ENCODE peak calls at places on chromosomes 7 and 10, in seven cellular contexts. One of them, this sample, is unnamed.

GRCh38 chr7:11155883-11156282 is 182.2 kb downstream of the PHF14 start:
- DNase-seq in anterior cingulate cortex: no peak
- DNase-seq in fibroblast of the conjunctiva: no peak
- DNase-seq in T-helper 2 cell: no peak
- DNase-seq in fibroblast of pulmonary artery: no peak
- DNase-seq in GM12891: no peak
- DNase-seq in ovary: no peak
- DNase-seq in this sample: no peak

GRCh38 chr7:137661634-137662033 is 185.1 kb downstream of the DGKI start:
- DNase-seq in fibroblast of the conjunctiva: no peak
- DNase-seq in fibroblast of pulmonary artery: no peak
- DNase-seq in GM12891: no peak
- DNase-seq in T-helper 2 cell: no peak
- DNase-seq in anterior cingulate cortex: no peak
- DNase-seq in ovary: no peak
- DNase-seq in this sample: no peak

GRCh38 chr10:112904000-112904399 is 46.0 kb upstream of the TCF7L2 start:
- DNase-seq in fibroblast of the conjunctiva: no peak
- DNase-seq in T-helper 2 cell: no peak
- DNase-seq in fibroblast of pulmonary artery: peak
- DNase-seq in anterior cingulate cortex: no peak
- DNase-seq in GM12891: no peak
- DNase-seq in ovary: no peak
- DNase-seq in this sample: peak

GRCh38 chr7:88465586-88465985 is 158.9 kb upstream of the STEAP4 start:
- DNase-seq in fibroblast of the conjunctiva: no peak
- DNase-seq in GM12891: no peak
- DNase-seq in T-helper 2 cell: no peak
- DNase-seq in anterior cingulate cortex: no peak
- DNase-seq in fibroblast of pulmonary artery: no peak
- DNase-seq in ovary: no peak
- DNase-seq in this sample: no peak

GRCh38 chr7:108630002-108630401 is 60.3 kb downstream of the DNAJB9 start:
- DNase-seq in anterior cingulate cortex: peak
- DNase-seq in fibroblast of the conjunctiva: no peak
- DNase-seq in fibroblast of pulmonary artery: peak
- DNase-seq in T-helper 2 cell: no peak
- DNase-seq in GM12891: no peak
- DNase-seq in ovary: peak
- DNase-seq in this sample: no peak

GRCh38 chr10:19801369-19801768 is 14.9 kb upstream of the PLXDC2 start:
- DNase-seq in ovary: no peak
- DNase-seq in anterior cingulate cortex: no peak
- DNase-seq in fibroblast of the conjunctiva: no peak
- DNase-seq in GM12891: no peak
- DNase-seq in T-helper 2 cell: no peak
- DNase-seq in fibroblast of pulmonary artery: no peak
- DNase-seq in this sample: no peak

GRCh38 chr7:2403718-2404648 is 572 bp downstream of the CHST12 start:
- DNase-seq in T-helper 2 cell: peak
- DNase-seq in fibroblast of the conjunctiva: no peak
- DNase-seq in anterior cingulate cortex: peak
- DNase-seq in fibroblast of pulmonary artery: peak
- DNase-seq in ovary: peak
- DNase-seq in GM12891: no peak
- DNase-seq in this sample: peak

GRCh38 chr10:115355162-115355760 is 262.1 kb downstream of the ATRNL1 start:
- DNase-seq in anterior cingulate cortex: no peak
- DNase-seq in fibroblast of the conjunctiva: peak
- DNase-seq in ovary: no peak
- DNase-seq in GM12891: peak
- DNase-seq in T-helper 2 cell: peak
- DNase-seq in fibroblast of pulmonary artery: peak
- DNase-seq in this sample: peak

GRCh38 chr10:94274142-94274787 is 88.5 kb downstream of the NOC3L start:
- DNase-seq in ovary: peak
- DNase-seq in anterior cingulate cortex: no peak
- DNase-seq in fibroblast of the conjunctiva: peak
- DNase-seq in GM12891: no peak
- DNase-seq in fibroblast of pulmonary artery: peak
- DNase-seq in T-helper 2 cell: no peak
- DNase-seq in this sample: no peak

GRCh38 chr10:1228463-1228975 is 172.3 kb downstream of the WDR37 start:
- DNase-seq in ovary: no peak
- DNase-seq in fibroblast of pulmonary artery: no peak
- DNase-seq in anterior cingulate cortex: no peak
- DNase-seq in GM12891: no peak
- DNase-seq in fibroblast of the conjunctiva: no peak
- DNase-seq in T-helper 2 cell: no peak
- DNase-seq in this sample: no peak

GRCh38 chr7:139328375-139328774 is 12.8 kb upstream of the FMC1 start:
- DNase-seq in fibroblast of pulmonary artery: peak
- DNase-seq in fibroblast of the conjunctiva: peak
- DNase-seq in ovary: no peak
- DNase-seq in T-helper 2 cell: no peak
- DNase-seq in GM12891: no peak
- DNase-seq in anterior cingulate cortex: no peak
- DNase-seq in this sample: peak

GRCh38 chr7:39130740-39131538 is 153.2 kb downstream of the POU6F2 start:
- DNase-seq in fibroblast of the conjunctiva: no peak
- DNase-seq in ovary: no peak
- DNase-seq in T-helper 2 cell: no peak
- DNase-seq in GM12891: no peak
- DNase-seq in fibroblast of pulmonary artery: no peak
- DNase-seq in anterior cingulate cortex: no peak
- DNase-seq in this sample: no peak

GRCh38 chr10:101162677-101163076 is 31.6 kb downstream of the TLX1 start:
- DNase-seq in ovary: no peak
- DNase-seq in GM12891: no peak
- DNase-seq in fibroblast of the conjunctiva: no peak
- DNase-seq in T-helper 2 cell: no peak
- DNase-seq in anterior cingulate cortex: no peak
- DNase-seq in fibroblast of pulmonary artery: no peak
- DNase-seq in this sample: no peak

GRCh38 chr7:144437370-144438191 is 34.1 kb upstream of the NOBOX start:
- DNase-seq in fibroblast of the conjunctiva: peak
- DNase-seq in fibroblast of pulmonary artery: peak
- DNase-seq in anterior cingulate cortex: no peak
- DNase-seq in T-helper 2 cell: peak
- DNase-seq in ovary: peak
- DNase-seq in GM12891: peak
- DNase-seq in this sample: peak

GRCh38 chr10:51405580-51406367 is 293.6 kb downstream of the CSTF2T start:
- DNase-seq in anterior cingulate cortex: no peak
- DNase-seq in T-helper 2 cell: no peak
- DNase-seq in fibroblast of pulmonary artery: peak
- DNase-seq in ovary: no peak
- DNase-seq in GM12891: no peak
- DNase-seq in fibroblast of the conjunctiva: no peak
- DNase-seq in this sample: peak

GRCh38 chr7:146926833-146927232 is 810.2 kb downstream of the CNTNAP2 start:
- DNase-seq in GM12891: no peak
- DNase-seq in fibroblast of the conjunctiva: no peak
- DNase-seq in T-helper 2 cell: no peak
- DNase-seq in fibroblast of pulmonary artery: no peak
- DNase-seq in anterior cingulate cortex: no peak
- DNase-seq in ovary: no peak
- DNase-seq in this sample: no peak

GRCh38 chr10:2212196-2212719 is 474.9 kb upstream of the ADARB2 start:
- DNase-seq in fibroblast of pulmonary artery: no peak
- DNase-seq in fibroblast of the conjunctiva: no peak
- DNase-seq in T-helper 2 cell: no peak
- DNase-seq in anterior cingulate cortex: no peak
- DNase-seq in GM12891: no peak
- DNase-seq in ovary: no peak
- DNase-seq in this sample: no peak

GRCh38 chr10:26372513-26373354 is 65.4 kb upstream of the APBB1IP start:
- DNase-seq in fibroblast of pulmonary artery: no peak
- DNase-seq in GM12891: no peak
- DNase-seq in anterior cingulate cortex: no peak
- DNase-seq in T-helper 2 cell: no peak
- DNase-seq in ovary: no peak
- DNase-seq in fibroblast of the conjunctiva: no peak
- DNase-seq in this sample: no peak

GRCh38 chr7:20165146-20165510 is 52.1 kb downstream of the MACC1 start:
- DNase-seq in T-helper 2 cell: no peak
- DNase-seq in fibroblast of the conjunctiva: no peak
- DNase-seq in fibroblast of pulmonary artery: no peak
- DNase-seq in ovary: no peak
- DNase-seq in GM12891: no peak
- DNase-seq in anterior cingulate cortex: no peak
- DNase-seq in this sample: no peak

GRCh38 chr7:113015038-113015645 is 71.5 kb downstream of the GPR85 start:
- DNase-seq in GM12891: no peak
- DNase-seq in ovary: no peak
- DNase-seq in T-helper 2 cell: no peak
- DNase-seq in anterior cingulate cortex: no peak
- DNase-seq in fibroblast of the conjunctiva: peak
- DNase-seq in fibroblast of pulmonary artery: peak
- DNase-seq in this sample: peak

GRCh38 chr7:109950821-109951601 is 1139.9 kb upstream of the LRRN3 start:
- DNase-seq in T-helper 2 cell: no peak
- DNase-seq in GM12891: no peak
- DNase-seq in fibroblast of the conjunctiva: no peak
- DNase-seq in ovary: no peak
- DNase-seq in fibroblast of pulmonary artery: no peak
- DNase-seq in anterior cingulate cortex: no peak
- DNase-seq in this sample: no peak

GRCh38 chr7:116630932-116631449 is 41.0 kb upstream of the MET start:
- DNase-seq in fibroblast of pulmonary artery: peak
- DNase-seq in GM12891: no peak
- DNase-seq in fibroblast of the conjunctiva: peak
- DNase-seq in T-helper 2 cell: no peak
- DNase-seq in anterior cingulate cortex: peak
- DNase-seq in ovary: no peak
- DNase-seq in this sample: no peak

GRCh38 chr10:34319197-34319846 is 495.8 kb downstream of the PARD3 start:
- DNase-seq in GM12891: no peak
- DNase-seq in fibroblast of the conjunctiva: peak
- DNase-seq in T-helper 2 cell: no peak
- DNase-seq in ovary: peak
- DNase-seq in fibroblast of pulmonary artery: peak
- DNase-seq in anterior cingulate cortex: no peak
- DNase-seq in this sample: peak

GRCh38 chr7:155298288-155298833 is 683 bp downstream of the INSIG1 start:
- DNase-seq in fibroblast of pulmonary artery: peak
- DNase-seq in ovary: no peak
- DNase-seq in anterior cingulate cortex: peak
- DNase-seq in GM12891: no peak
- DNase-seq in T-helper 2 cell: peak
- DNase-seq in fibroblast of the conjunctiva: no peak
- DNase-seq in this sample: no peak

GRCh38 chr10:35633006-35633980 is 8.8 kb downstream of the FZD8 start:
- DNase-seq in fibroblast of pulmonary artery: no peak
- DNase-seq in ovary: no peak
- DNase-seq in anterior cingulate cortex: no peak
- DNase-seq in fibroblast of the conjunctiva: no peak
- DNase-seq in GM12891: no peak
- DNase-seq in T-helper 2 cell: no peak
- DNase-seq in this sample: no peak

GRCh38 chr10:25017247-25017590 is 807 bp downstream of the THNSL1 start:
- DNase-seq in fibroblast of the conjunctiva: no peak
- DNase-seq in GM12891: peak
- DNase-seq in ovary: peak
- DNase-seq in T-helper 2 cell: peak
- DNase-seq in fibroblast of pulmonary artery: no peak
- DNase-seq in anterior cingulate cortex: no peak
- DNase-seq in this sample: peak

GRCh38 chr10:121900443-121901174 is 27.2 kb downstream of the ATE1 start:
- DNase-seq in ovary: no peak
- DNase-seq in fibroblast of the conjunctiva: peak
- DNase-seq in anterior cingulate cortex: no peak
- DNase-seq in fibroblast of pulmonary artery: peak
- DNase-seq in T-helper 2 cell: peak
- DNase-seq in GM12891: peak
- DNase-seq in this sample: peak

GRCh38 chr10:44463511-44464121 is 78.7 kb upstream of the CXCL12 start:
- DNase-seq in fibroblast of the conjunctiva: no peak
- DNase-seq in T-helper 2 cell: no peak
- DNase-seq in GM12891: no peak
- DNase-seq in fibroblast of pulmonary artery: peak
- DNase-seq in ovary: no peak
- DNase-seq in anterior cingulate cortex: no peak
- DNase-seq in this sample: no peak

GRCh38 chr10:133039823-133040704 is 47.7 kb upstream of the ADGRA1 start:
- DNase-seq in ovary: no peak
- DNase-seq in fibroblast of pulmonary artery: no peak
- DNase-seq in T-helper 2 cell: no peak
- DNase-seq in GM12891: no peak
- DNase-seq in anterior cingulate cortex: no peak
- DNase-seq in fibroblast of the conjunctiva: no peak
- DNase-seq in this sample: no peak

GRCh38 chr7:137036768-137037167 is 168.3 kb downstream of the CHRM2 start:
- DNase-seq in fibroblast of the conjunctiva: no peak
- DNase-seq in T-helper 2 cell: no peak
- DNase-seq in anterior cingulate cortex: no peak
- DNase-seq in ovary: no peak
- DNase-seq in fibroblast of pulmonary artery: peak
- DNase-seq in GM12891: no peak
- DNase-seq in this sample: no peak

GRCh38 chr10:28587970-28588290 is 55.0 kb downstream of the WAC start:
- DNase-seq in fibroblast of pulmonary artery: peak
- DNase-seq in GM12891: no peak
- DNase-seq in ovary: no peak
- DNase-seq in fibroblast of the conjunctiva: no peak
- DNase-seq in T-helper 2 cell: no peak
- DNase-seq in anterior cingulate cortex: no peak
- DNase-seq in this sample: peak